ENCODE peak calls at places on chromosomes 11 and 22, in five cellular contexts. B is RPMI8226, P is Daoy, C is caudate nucleus, T is NCI-H2029 treated with DMSO at 0.1 percent for 48 hours. F is an unnamed sample.

GRCh38 chr11:108958446-108959123 is 293.7 kb downstream of the DDX10 start:
- DNase-seq in B (peak), P (peak), C (no peak), T (no peak), F (peak)

GRCh38 chr11:8241373-8242112 is 22.1 kb downstream of the LMO1 start:
- DNase-seq in B (no peak), P (no peak), C (no peak), T (no peak), F (no peak)

GRCh38 chr11:35622070-35622469 is 3.8 kb downstream of the FJX1 start:
- DNase-seq in B (no peak), P (peak), C (no peak), T (no peak), F (peak)

GRCh38 chr22:22450343-22450839 is 58.2 kb downstream of the ZNF280B start:
- DNase-seq in B (peak), P (no peak), C (no peak), T (peak), F (no peak)

GRCh38 chr11:60744114-60744513 is 12.6 kb upstream of the MS4A15 start:
- DNase-seq in B (no peak), P (no peak), C (no peak), T (no peak), F (no peak)

GRCh38 chr11:9053631-9054030 is 37.8 kb downstream of the SCUBE2 start:
- DNase-seq in B (no peak), P (peak), C (no peak), T (no peak), F (peak)

GRCh38 chr11:106461839-106462545 is 384.5 kb downstream of the AASDHPPT start:
- DNase-seq in B (no peak), P (peak), C (no peak), T (no peak), F (no peak)

GRCh38 chr11:43788394-43788793 is 92.2 kb upstream of the ALKBH3 start:
- DNase-seq in B (no peak), P (no peak), C (no peak), T (no peak), F (no peak)

GRCh38 chr11:72470386-72470785 is 36.1 kb upstream of the CLPB start:
- DNase-seq in B (no peak), P (no peak), C (no peak), T (no peak), F (no peak)

GRCh38 chr11:97786961-97787360 is 1233.8 kb upstream of the CNTN5 start:
- DNase-seq in B (no peak), P (no peak), C (no peak), T (no peak), F (no peak)

GRCh38 chr11:19918302-19919049 is 205.8 kb downstream of the NAV2 start:
- DNase-seq in B (no peak), P (no peak), C (no peak), T (no peak), F (no peak)

GRCh38 chr11:250274-250673 is 13.5 kb downstream of the PSMD13 start:
- DNase-seq in B (no peak), P (no peak), C (no peak), T (no peak), F (no peak)

GRCh38 chr11:10414659-10415058 is 40.4 kb upstream of the AMPD3 start:
- DNase-seq in B (peak), P (no peak), C (no peak), T (no peak), F (no peak)

GRCh38 chr22:35648066-35649025 is at the start of gene APOL6:
- DNase-seq in B (peak), P (peak), C (no peak), T (peak), F (peak)

GRCh38 chr22:37681556-37682049 is 4.5 kb upstream of the NOL12 start:
- DNase-seq in B (peak), P (peak), C (no peak), T (peak), F (peak)

GRCh38 chr11:117356126-117356761 is 28.6 kb downstream of the CEP164 start:
- DNase-seq in B (no peak), P (no peak), C (no peak), T (no peak), F (no peak)

GRCh38 chr22:41003041-41003440 is 51.9 kb downstream of the RBX1 start:
- DNase-seq in B (no peak), P (no peak), C (no peak), T (no peak), F (no peak)

GRCh38 chr22:29478326-29479276 is 1.4 kb upstream of the NEFH start:
- DNase-seq in B (peak), P (peak), C (no peak), T (no peak), F (no peak)

GRCh38 chr11:6238902-6239301 is at the start of gene CNGA4:
- DNase-seq in B (no peak), P (no peak), C (no peak), T (peak), F (no peak)

GRCh38 chr11:75276696-75277095 is 36.1 kb downstream of the TPBGL start:
- DNase-seq in B (no peak), P (no peak), C (no peak), T (peak), F (no peak)

GRCh38 chr11:127000291-127000968 is at the start of gene KIRREL3:
- DNase-seq in B (no peak), P (peak), C (no peak), T (peak), F (no peak)

GRCh38 chr11:19878520-19878919 is 165.9 kb downstream of the NAV2 start:
- DNase-seq in B (no peak), P (no peak), C (no peak), T (no peak), F (no peak)

GRCh38 chr22:20247010-20247505 is 21.1 kb downstream of the RTN4R start:
- DNase-seq in B (no peak), P (peak), C (no peak), T (no peak), F (peak)

GRCh38 chr11:77592727-77593126 is 3.0 kb downstream of the AQP11 start:
- DNase-seq in B (no peak), P (no peak), C (no peak), T (no peak), F (no peak)